ENCODE peak calls at places on chromosomes 1 and 21, in nine cellular contexts. M is fibroblast of lung, P is AG04450, B is HCT116, K is cardiac muscle cell, W is suprapubic skin, O is GM23248, H is iPS DF 6.9, S is breast epithelium. F is an unnamed sample. For H3K27me3, the result is how much of the 10 kb centered on the place peaks cover.

GRCh38 chr1:176717052-176717754 is 254.2 kb downstream of the PAPPA2 start:
- DNase-seq in O (no peak), M (no peak), K (no peak), H (no peak), B (no peak), S (no peak), W (no peak), P (no peak), F (no peak)

GRCh38 chr1:1086911-1087341 is 12.8 kb upstream of the RNF223 start:
- DNase-seq in M (no peak), P (no peak), S (no peak), O (no peak), B (no peak), W (no peak), H (no peak), K (no peak), F (no peak)

GRCh38 chr1:149888160-149888998 is 11.0 kb upstream of the BOLA1 start:
- DNase-seq in M (peak), O (peak), H (no peak), S (peak), B (peak), K (peak), P (peak), W (peak), F (peak)

GRCh38 chr1:32729254-32730046 is 26.9 kb upstream of the SYNC start:
- DNase-seq in K (no peak), B (no peak), M (no peak), O (no peak), H (no peak), S (no peak), P (no peak), W (no peak), F (no peak)

GRCh38 chr1:58781541-58782307 is 2.1 kb downstream of the JUN start:
- DNase-seq in B (no peak), P (no peak), W (peak), K (peak), S (peak), H (no peak), O (peak), M (peak), F (peak)

GRCh38 chr1:8524637-8525157 is 206.8 kb downstream of the SLC45A1 start:
- DNase-seq in O (peak), H (no peak), K (no peak), W (no peak), P (no peak), S (no peak), B (no peak), M (no peak), F (no peak)

GRCh38 chr21:45551816-45552695 is 9.8 kb upstream of the SLC19A1 start:
- DNase-seq in B (no peak), K (no peak), H (no peak), M (no peak), W (peak), P (no peak), O (no peak), S (no peak), F (no peak)

GRCh38 chr1:152745289-152745704 is 12.5 kb upstream of the KPRP start:
- DNase-seq in K (no peak), O (peak), H (no peak), S (no peak), M (peak), W (no peak), B (peak), P (no peak), F (no peak)

GRCh38 chr1:33468011-33468410 is 4.4 kb upstream of the ZSCAN20 start:
- DNase-seq in P (no peak), O (no peak), W (no peak), K (no peak), H (no peak), S (no peak), M (no peak), B (no peak), F (no peak)

GRCh38 chr1:224894915-224895314 is 34.6 kb upstream of the DNAH14 start:
- DNase-seq in K (no peak), M (peak), S (no peak), O (peak), W (no peak), P (peak), H (peak), B (peak), F (no peak)

GRCh38 chr1:66981679-66982078 is 56.9 kb downstream of the MIER1 start:
- DNase-seq in M (no peak), S (no peak), W (no peak), P (no peak), K (no peak), H (no peak), B (no peak), O (peak), F (no peak)

GRCh38 chr1:208951908-208952307 is 631.6 kb upstream of the CAMK1G start:
- DNase-seq in S (no peak), O (no peak), P (no peak), H (no peak), W (no peak), B (no peak), M (no peak), K (no peak), F (no peak)

GRCh38 chr1:67919714-67920113 is 86.4 kb upstream of the GNG12 start:
- DNase-seq in S (no peak), M (no peak), O (no peak), B (no peak), H (no peak), W (no peak), K (peak), P (no peak), F (no peak)

GRCh38 chr1:36400825-36401601 is 3.3 kb upstream of the LSM10 start:
- DNase-seq in M (no peak), B (peak), W (peak), H (peak), K (peak), S (peak), P (no peak), O (peak), F (peak)

GRCh38 chr1:48851638-48852037 is 74.9 kb upstream of the BEND5 start:
- DNase-seq in H (no peak), K (no peak), O (peak), W (no peak), S (no peak), B (no peak), M (peak), P (no peak), F (no peak)

GRCh38 chr1:6634278-6635052 is 9.8 kb downstream of the THAP3 start:
- DNase-seq in W (no peak), S (no peak), M (peak), P (no peak), K (peak), H (no peak), O (peak), B (no peak), F (peak)

GRCh38 chr1:243507001-243507671 is 251.3 kb downstream of the SDCCAG8 start:
- DNase-seq in K (no peak), M (no peak), B (no peak), P (no peak), W (no peak), S (no peak), H (no peak), O (no peak), F (no peak)

GRCh38 chr1:147072371-147073061 is 99.8 kb downstream of the PRKAB2 start:
- DNase-seq in H (no peak), M (no peak), P (no peak), B (no peak), O (peak), S (no peak), W (no peak), K (peak), F (no peak)

GRCh38 chr1:228039986-228040385 is 33.2 kb downstream of the WNT3A start:
- DNase-seq in P (no peak), S (peak), B (no peak), O (no peak), H (no peak), K (no peak), M (no peak), W (peak), F (no peak)

GRCh38 chr1:14143777-14144176 is 443.8 kb downstream of the PRDM2 start:
- DNase-seq in H (no peak), S (no peak), P (no peak), K (no peak), W (no peak), B (no peak), O (no peak), M (no peak), F (no peak)

GRCh38 chr1:53133261-53134041 is 9.0 kb downstream of the SLC1A7 start:
- DNase-seq in K (no peak), M (no peak), O (no peak), W (peak), H (no peak), B (no peak), S (peak), P (no peak), F (no peak)

GRCh38 chr1:183942933-183943693 is 94.4 kb downstream of the COLGALT2 start:
- DNase-seq in M (peak), K (peak), W (no peak), H (no peak), B (peak), P (peak), S (no peak), O (peak), F (peak)

GRCh38 chr21:26169611-26170470 is 729 bp downstream of the APP start:
- DNase-seq in O (peak), K (peak), W (peak), S (peak), H (no peak), M (peak), P (no peak), B (peak), F (peak)

GRCh38 chr1:227896710-227897655 is 50.7 kb downstream of the WNT9A start:
- DNase-seq in P (no peak), M (no peak), H (no peak), O (no peak), W (peak), K (no peak), S (peak), B (no peak), F (peak)

GRCh38 chr1:52748119-52748518 is 21.9 kb downstream of the ZYG11B start:
- DNase-seq in B (no peak), P (no peak), S (no peak), W (no peak), M (no peak), H (no peak), O (peak), K (no peak), F (no peak)

GRCh38 chr1:42429623-42430022 is 26.2 kb downstream of the ZMYND12 start:
- DNase-seq in W (no peak), S (no peak), O (peak), P (no peak), B (no peak), H (no peak), K (no peak), M (no peak), F (no peak)

GRCh38 chr1:155913969-155914757 is 3.0 kb upstream of the RIT1 start:
- DNase-seq in B (no peak), O (peak), H (no peak), M (peak), S (no peak), P (peak), K (no peak), W (no peak), F (no peak)

GRCh38 chr1:198203434-198203833 is 46.6 kb downstream of the NEK7 start:
- DNase-seq in K (no peak), B (no peak), P (no peak), S (no peak), H (no peak), M (peak), O (peak), W (no peak), F (no peak)

GRCh38 chr1:184975208-184975875 is 1.0 kb upstream of the NIBAN1 start:
- DNase-seq in H (no peak), W (no peak), K (no peak), O (no peak), B (no peak), M (no peak), S (no peak), P (no peak), F (no peak)

GRCh38 chr1:58566339-58566738 is 10.7 kb downstream of the TACSTD2 start:
- DNase-seq in H (no peak), K (no peak), O (no peak), M (no peak), W (no peak), S (no peak), B (no peak), P (no peak), F (no peak)

GRCh38 chr1:228751360-228752098 is 16.2 kb downstream of the RHOU start:
- DNase-seq in O (no peak), B (no peak), P (no peak), K (no peak), S (no peak), W (no peak), M (no peak), H (no peak), F (no peak)

GRCh38 chr1:183932412-183932811 is 105.1 kb downstream of the COLGALT2 start:
- DNase-seq in W (peak), S (no peak), K (no peak), P (peak), M (peak), H (no peak), B (no peak), O (peak), F (peak)

DNA sequence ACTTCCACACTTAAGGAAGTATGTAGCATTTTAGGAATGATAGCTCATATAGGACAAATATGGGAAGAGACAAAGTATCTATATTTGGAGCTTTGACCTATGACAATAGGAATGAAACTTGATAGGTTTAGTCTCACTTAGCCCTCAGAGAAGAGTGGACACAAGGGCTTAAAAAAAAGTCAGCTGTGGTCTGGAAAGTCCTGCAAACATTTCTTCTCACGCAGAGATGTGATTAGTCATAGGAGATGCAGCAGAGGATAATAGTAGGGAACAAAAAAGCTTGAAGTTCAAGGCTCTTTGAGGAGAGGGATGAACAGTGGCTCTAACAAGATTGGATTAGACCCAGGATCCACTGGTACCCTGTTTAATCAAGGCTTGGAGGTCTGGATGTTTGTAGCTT is 14.8 kb upstream of the RNF220 start:
- DNase-seq in K (no peak), W (no peak), B (no peak), S (no peak), H (no peak), P (peak), M (peak), O (peak), F (no peak)
- H3K27me3 ChIP-seq in K (under half), W (under half), B (under half), S (under half), H (under half), P (under half), M (under half), O (under half), F (under half)

GRCh38 chr1:151720974-151721787 is at the start of gene RIIAD1:
- DNase-seq in W (no peak), M (peak), K (peak), H (no peak), B (no peak), O (peak), S (no peak), P (no peak), F (peak)

GRCh38 chr1:151718666-151719065 is 2.1 kb upstream of the CELF3 start:
- DNase-seq in H (no peak), K (no peak), B (no peak), P (no peak), W (no peak), O (no peak), M (no peak), S (no peak), F (no peak)

GRCh38 chr1:151718011-151718431 is 1.4 kb upstream of the CELF3 start:
- DNase-seq in K (no peak), S (no peak), P (no peak), B (no peak), M (no peak), O (peak), H (no peak), W (no peak), F (peak)

GRCh38 chr1:151721788-151722510 is 627 bp downstream of the RIIAD1 start:
- DNase-seq in M (no peak), S (no peak), P (no peak), K (no peak), H (no peak), B (no peak), O (no peak), W (no peak), F (no peak)

GRCh38 chr1:151720190-151720953 is 950 bp upstream of the RIIAD1 start:
- DNase-seq in H (no peak), W (no peak), O (peak), S (no peak), P (no peak), B (no peak), K (peak), M (peak), F (no peak)
- H3K4me3 ChIP-seq in H (no peak), W (peak), O (peak), S (peak), P (peak), B (no peak), K (no peak), M (peak), F (peak)

GRCh38 chr1:61448934-61449368 is 276.0 kb downstream of the TM2D1 start:
- DNase-seq in P (no peak), B (no peak), W (peak), S (no peak), H (no peak), O (peak), M (peak), K (no peak), F (peak)

GRCh38 chr1:61451214-61451968 is 273.6 kb downstream of the TM2D1 start:
- DNase-seq in K (no peak), W (no peak), H (no peak), S (no peak), O (no peak), M (no peak), B (no peak), P (no peak), F (no peak)

GRCh38 chr1:61449410-61449809 is 275.5 kb downstream of the TM2D1 start:
- DNase-seq in O (no peak), K (no peak), S (no peak), B (no peak), M (no peak), H (no peak), W (no peak), P (no peak), F (no peak)

GRCh38 chr1:61452354-61452990 is 272.5 kb downstream of the TM2D1 start:
- DNase-seq in H (no peak), S (no peak), W (no peak), B (no peak), K (no peak), M (peak), O (peak), P (no peak), F (no peak)

DNA sequence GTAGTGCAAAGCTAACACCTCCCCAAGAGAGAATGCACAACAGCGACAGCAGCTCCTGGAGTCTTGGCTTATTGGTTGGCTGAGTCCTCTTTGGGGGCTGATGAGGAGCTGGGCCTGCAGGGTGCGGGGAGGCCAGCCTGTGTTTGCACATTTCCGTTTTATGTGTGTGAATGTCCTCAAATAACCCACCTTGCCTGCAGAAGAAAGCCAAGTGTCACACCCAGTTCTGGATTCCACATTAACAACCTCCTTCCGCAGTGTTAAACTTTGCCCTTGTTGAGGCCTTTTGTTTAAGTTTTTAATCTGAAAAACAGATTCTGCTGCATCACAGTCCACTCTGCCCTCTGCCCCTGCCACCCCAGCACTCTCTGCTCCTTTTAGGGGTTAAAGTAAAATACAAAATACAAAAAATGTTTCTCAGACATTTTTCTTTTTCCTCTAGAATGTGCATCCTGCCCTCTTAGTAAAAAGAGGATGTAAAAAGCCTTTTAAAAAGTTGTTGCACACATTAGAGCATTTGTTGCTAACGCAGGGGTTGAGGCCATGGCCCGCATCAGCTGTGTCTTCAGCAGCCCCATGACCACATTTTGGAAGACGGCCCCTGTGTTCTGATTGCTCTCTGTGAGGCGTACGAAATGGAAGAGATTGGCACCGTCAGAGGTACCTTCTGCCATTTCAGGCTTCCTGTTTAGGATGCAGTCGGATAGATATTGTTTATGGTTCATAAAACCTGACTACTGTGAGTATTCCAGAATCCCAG is 274.3 kb downstream of the TM2D1 start:
- DNase-seq in S (no peak), K (no peak), B (no peak), W (no peak), M (peak), P (no peak), H (no peak), O (no peak), F (peak)
- H3K27ac ChIP-seq in S (peak), K (no peak), B (no peak), W (peak), M (no peak), P (no peak), H (no peak), O (no peak), F (peak)

GRCh38 chr1:168259567-168259966 is 21.1 kb upstream of the TBX19 start:
- DNase-seq in P (no peak), O (no peak), M (no peak), H (no peak), S (no peak), B (no peak), K (no peak), W (no peak), F (no peak)
- H3K27me3 ChIP-seq in P (under half), O (under half), M (under half), H (under half), S (under half), B (under half), K (under half), W (under half), F (under half)

DNA sequence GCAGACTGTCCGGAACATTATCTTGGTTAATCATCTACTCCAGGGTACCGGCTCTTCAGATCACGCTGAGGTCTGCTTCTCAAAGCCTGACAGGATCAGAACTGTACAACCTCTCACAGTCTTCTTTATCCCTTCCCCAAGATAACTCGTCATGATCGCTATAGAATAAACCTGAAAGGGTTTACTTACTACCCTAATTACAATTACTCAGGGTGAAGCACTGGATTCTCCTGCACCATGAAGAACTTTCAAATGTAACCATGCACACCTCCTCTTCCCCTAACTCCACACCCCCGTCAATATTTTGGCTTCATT is 58.0 kb downstream of the TGFBR3 start:
- DNase-seq in O (no peak), H (no peak), M (no peak), P (no peak), W (no peak), K (no peak), S (no peak), B (no peak), F (no peak)
- H3K4me3 ChIP-seq in O (no peak), H (no peak), M (no peak), P (no peak), W (no peak), K (no peak), S (peak), B (no peak), F (no peak)